ENCODE peak calls at places on chromosomes 2 and 18, in four cellular contexts. F, H, D and C are unnamed samples.

GRCh38 chr18:35073186-35074105 is 32.2 kb downstream of the MAPRE2 start:
- DNase-seq in F (no peak), H (no peak), D (peak; percentile 50), C (peak; percentile 68)

GRCh38 chr2:210169871-210170441 is 1.3 kb downstream of the KANSL1L start:
- DNase-seq in F (no peak), H (no peak), D (peak; percentile 78), C (peak; percentile 84)

GRCh38 chr2:170224692-170225091 is 46.7 kb downstream of the MYO3B start:
- DNase-seq in F (no peak), H (no peak), D (no peak), C (no peak)

GRCh38 chr18:45998244-45998643 is 31.1 kb upstream of the EPG5 start:
- DNase-seq in F (no peak), H (no peak), D (no peak), C (no peak)

GRCh38 chr2:27209621-27210401 is 2.0 kb upstream of the ATRAID start:
- DNase-seq in F (no peak), H (no peak), D (no peak), C (no peak)

GRCh38 chr18:76234559-76234958 is 260.5 kb downstream of the ZNF516 start:
- DNase-seq in F (no peak), H (peak; percentile 55), D (peak; percentile 10), C (peak; percentile 25)

GRCh38 chr18:48230459-48231113 is 178.6 kb downstream of the ZBTB7C start:
- DNase-seq in F (no peak), H (peak; percentile 66), D (peak; percentile 34), C (peak; percentile 61)

GRCh38 chr2:223771480-223771879 is 65.9 kb downstream of the AP1S3 start:
- DNase-seq in F (no peak), H (no peak), D (no peak), C (no peak)

GRCh38 chr2:153871231-153872221 is at the start of gene GALNT13:
- DNase-seq in F (no peak), H (peak; percentile 81), D (peak; percentile 55), C (no peak)

GRCh38 chr2:124316875-124317605 is 292.0 kb downstream of the CNTNAP5 start:
- DNase-seq in F (no peak), H (no peak), D (no peak), C (peak; percentile 1)

GRCh38 chr18:40687401-40687800 is 1267.6 kb upstream of the PIK3C3 start:
- DNase-seq in F (no peak), H (peak; percentile 61), D (peak; percentile 69), C (no peak)

GRCh38 chr2:40690036-40690435 is 238.1 kb upstream of the SLC8A1 start:
- DNase-seq in F (no peak), H (no peak), D (no peak), C (no peak)

GRCh38 chr2:198968585-198968984 is 489.2 kb downstream of the SATB2 start:
- DNase-seq in F (no peak), H (no peak), D (no peak), C (no peak)

GRCh38 chr2:854460-854859 is 96.2 kb upstream of the SNTG2 start:
- DNase-seq in F (no peak), H (peak; percentile 39), D (no peak), C (no peak)

GRCh38 chr2:175931751-175932295 is 70.2 kb downstream of the LNPK start:
- DNase-seq in F (no peak), H (peak; percentile 83), D (peak; percentile 92), C (peak; percentile 86)